ENCODE peak calls at places on chromosomes 12 and 14, in five cellular contexts. Z is dorsolateral prefrontal cortex, N is endothelial cell, W is NT2/D1, P is PC-3. G is an unnamed sample.

GRCh38 chr14:65040666-65041433 is 54.2 kb downstream of the FNTB start:
- DNase-seq in W (no peak), P (no peak), N (no peak), Z (no peak), G (no peak)

GRCh38 chr14:106506901-106507305 is 980.5 kb downstream of the TMEM121 start:
- DNase-seq in Z (no peak), N (no peak), P (no peak), W (no peak), G (no peak)

GRCh38 chr12:4210158-4210557 is 63.4 kb upstream of the CCND2 start:
- DNase-seq in P (no peak), N (no peak), W (no peak), Z (no peak), G (no peak)

GRCh38 chr12:7806863-7807487 is 17.8 kb downstream of the NANOG start:
- DNase-seq in N (peak), W (peak), P (peak), Z (peak), G (peak)

GRCh38 chr12:2759733-2760132 is 35.0 kb upstream of the FKBP4 start:
- DNase-seq in P (no peak), W (no peak), N (no peak), Z (no peak), G (no peak)

GRCh38 chr14:94671870-94672444 is 59.8 kb downstream of the SERPINA3 start:
- DNase-seq in N (no peak), P (peak), Z (no peak), W (no peak), G (no peak)

GRCh38 chr14:68391292-68392014 is 401.4 kb downstream of the ZFP36L1 start:
- DNase-seq in W (no peak), Z (no peak), N (no peak), P (no peak), G (no peak)

GRCh38 chr14:104399432-104400155 is 180.0 kb upstream of the C14orf180 start:
- DNase-seq in N (no peak), Z (no peak), P (no peak), W (no peak), G (no peak)

GRCh38 chr14:99348816-99349609 is 77.0 kb upstream of the BCL11B start:
- DNase-seq in W (no peak), Z (no peak), P (no peak), N (no peak), G (no peak)

GRCh38 chr14:32711103-32711680 is 227.5 kb upstream of the NPAS3 start:
- DNase-seq in Z (no peak), N (peak), W (peak), P (peak), G (no peak)

GRCh38 chr14:60311417-60311816 is 62.4 kb downstream of the PPM1A start:
- DNase-seq in Z (no peak), N (no peak), P (peak), W (no peak), G (no peak)

GRCh38 chr12:72075401-72075800 is 136.8 kb downstream of the TPH2 start:
- DNase-seq in N (no peak), Z (no peak), P (no peak), W (no peak), G (no peak)

GRCh38 chr12:130920711-130921381 is 32.9 kb upstream of the ADGRD1 start:
- DNase-seq in P (no peak), N (no peak), Z (no peak), W (no peak), G (no peak)

GRCh38 chr12:131710464-131711457 is at the start of gene SFSWAP:
- DNase-seq in Z (peak), P (peak), W (peak), N (peak), G (peak)

GRCh38 chr14:22106700-22107697 is 433.4 kb upstream of the OR4E1 start:
- DNase-seq in Z (no peak), W (no peak), N (no peak), P (no peak), G (no peak)

GRCh38 chr14:100078216-100078780 is 13.1 kb downstream of the EVL start:
- DNase-seq in Z (no peak), W (no peak), N (no peak), P (no peak), G (no peak)

GRCh38 chr14:88030079-88030478 is 25.1 kb downstream of the GPR65 start:
- DNase-seq in W (no peak), N (no peak), P (no peak), Z (no peak), G (no peak)

GRCh38 chr12:58801986-58802385 is 118.3 kb downstream of the LRIG3 start:
- DNase-seq in N (no peak), W (no peak), Z (no peak), P (no peak), G (no peak)

GRCh38 chr14:54147758-54148157 is 191.1 kb upstream of the BMP4 start:
- DNase-seq in P (no peak), N (no peak), Z (no peak), W (no peak), G (no peak)

GRCh38 chr12:63068857-63069442 is 82.1 kb downstream of the AVPR1A start:
- DNase-seq in Z (no peak), P (peak), W (peak), N (peak), G (peak)

GRCh38 chr14:30779210-30779609 is 95.1 kb upstream of the COCH start:
- DNase-seq in P (peak), Z (no peak), N (no peak), W (no peak), G (no peak)

GRCh38 chr12:124543052-124543590 is 24.3 kb downstream of the NCOR2 start:
- DNase-seq in W (no peak), P (no peak), Z (no peak), N (peak), G (no peak)

G was measured in HS-27A.